ENCODE peak calls at places on chromosome 9, in six cellular contexts. T is upper lobe of left lung; E is cardiac muscle cell; W is CD4-positive, alpha-beta T cell; Q is AG04450; C is ovary. R is an unnamed sample.

GRCh38 chr9:36191290-36191645 is 547 bp downstream of the CLTA start:
- DNase-seq in T (no peak), E (peak), W (peak), Q (no peak), C (no peak), R (peak)

GRCh38 chr9:13279284-13280162 is at the start of gene MPDZ:
- DNase-seq in T (peak), E (peak), W (no peak), Q (no peak), C (peak), R (peak)

GRCh38 chr9:92650839-92651621 is 18.9 kb downstream of the IPPK start:
- DNase-seq in T (no peak), E (no peak), W (no peak), Q (no peak), C (peak), R (no peak)

GRCh38 chr9:99178912-99179872 is 42.5 kb downstream of the ALG2 start:
- DNase-seq in T (no peak), E (no peak), W (no peak), Q (no peak), C (no peak), R (no peak)

GRCh38 chr9:89440951-89441654 is 56.8 kb downstream of the SEMA4D start:
- DNase-seq in T (peak), E (no peak), W (no peak), Q (no peak), C (no peak), R (no peak)

GRCh38 chr9:126526218-126527108 is 87.3 kb upstream of the LMX1B start:
- DNase-seq in T (peak), E (no peak), W (no peak), Q (no peak), C (no peak), R (no peak)

GRCh38 chr9:136403915-136404800 is 4.2 kb upstream of the SNAPC4 start:
- DNase-seq in T (peak), E (no peak), W (no peak), Q (no peak), C (no peak), R (no peak)

GRCh38 chr9:20125721-20126120 is 336.9 kb upstream of the SLC24A2 start:
- DNase-seq in T (no peak), E (peak), W (no peak), Q (no peak), C (no peak), R (no peak)

GRCh38 chr9:77710965-77711657 is 63.0 kb upstream of the GNA14 start:
- DNase-seq in T (no peak), E (no peak), W (no peak), Q (no peak), C (no peak), R (no peak)

GRCh38 chr9:89116064-89116817 is 62.4 kb downstream of the SHC3 start:
- DNase-seq in T (no peak), E (no peak), W (no peak), Q (peak), C (no peak), R (no peak)

GRCh38 chr9:89864731-89865130 is 259.9 kb downstream of the GADD45G start:
- DNase-seq in T (no peak), E (no peak), W (no peak), Q (no peak), C (no peak), R (no peak)

GRCh38 chr9:134666801-134667200 is 25.2 kb downstream of the COL5A1 start:
- DNase-seq in T (no peak), E (no peak), W (no peak), Q (no peak), C (no peak), R (no peak)

GRCh38 chr9:120886490-120886967 is 9.5 kb upstream of the PHF19 start:
- DNase-seq in T (no peak), E (no peak), W (no peak), Q (no peak), C (no peak), R (no peak)

GRCh38 chr9:20032413-20033006 is 243.7 kb upstream of the SLC24A2 start:
- DNase-seq in T (no peak), E (no peak), W (no peak), Q (no peak), C (no peak), R (no peak)

GRCh38 chr9:93346240-93347112 is 105.0 kb upstream of the FAM120A start:
- DNase-seq in T (peak), E (peak), W (no peak), Q (no peak), C (no peak), R (peak)

GRCh38 chr9:125679597-125680189 is 27.3 kb downstream of the MAPKAP1 start:
- DNase-seq in T (no peak), E (no peak), W (no peak), Q (no peak), C (no peak), R (no peak)

GRCh38 chr9:105401651-105402050 is 46.2 kb upstream of the FSD1L start:
- DNase-seq in T (no peak), E (peak), W (no peak), Q (no peak), C (no peak), R (no peak)

GRCh38 chr9:35254237-35254636 is 92.4 kb downstream of the UNC13B start:
- DNase-seq in T (no peak), E (no peak), W (no peak), Q (no peak), C (no peak), R (no peak)

GRCh38 chr9:113995963-113996362 is 82.1 kb downstream of the AMBP start:
- DNase-seq in T (no peak), E (no peak), W (no peak), Q (no peak), C (no peak), R (no peak)

GRCh38 chr9:121281614-121282291 is 13.8 kb downstream of the GSN start:
- DNase-seq in T (peak), E (peak), W (no peak), Q (no peak), C (peak), R (no peak)

GRCh38 chr9:121765021-121765950 is 113.9 kb downstream of the DAB2IP start:
- DNase-seq in T (no peak), E (peak), W (no peak), Q (peak), C (peak), R (no peak)

GRCh38 chr9:16243798-16244197 is 626.7 kb downstream of the BNC2 start:
- DNase-seq in T (no peak), E (no peak), W (no peak), Q (no peak), C (no peak), R (no peak)

GRCh38 chr9:108041551-108041950 is 552.0 kb upstream of the KLF4 start:
- DNase-seq in T (no peak), E (no peak), W (no peak), Q (no peak), C (no peak), R (no peak)

GRCh38 chr9:132541966-132542830 is 40.2 kb upstream of the BARHL1 start:
- DNase-seq in T (no peak), E (no peak), W (no peak), Q (no peak), C (no peak), R (no peak)

GRCh38 chr9:124285903-124286291 is 28.1 kb downstream of the NEK6 start:
- DNase-seq in T (no peak), E (no peak), W (no peak), Q (peak), C (peak), R (no peak)

GRCh38 chr9:137310190-137311052 is 8.3 kb upstream of the NRARP start:
- DNase-seq in T (peak), E (no peak), W (no peak), Q (no peak), C (peak), R (no peak)

GRCh38 chr9:130227833-130228232 is 37.7 kb upstream of the HMCN2 start:
- DNase-seq in T (no peak), E (no peak), W (no peak), Q (no peak), C (no peak), R (no peak)

GRCh38 chr9:76658510-76659231 is 105.6 kb upstream of the PCA3 start:
- DNase-seq in T (peak), E (peak), W (no peak), Q (peak), C (no peak), R (no peak)

GRCh38 chr9:29822458-29822857 is 2249.2 kb upstream of the C9orf72 start:
- DNase-seq in T (no peak), E (no peak), W (no peak), Q (no peak), C (no peak), R (no peak)

GRCh38 chr9:134318481-134318891 is 7.8 kb upstream of the RXRA start:
- DNase-seq in T (peak), E (no peak), W (no peak), Q (no peak), C (peak), R (no peak)

GRCh38 chr9:7164440-7165349 is 406.9 kb downstream of the KDM4C start:
- DNase-seq in T (no peak), E (no peak), W (no peak), Q (no peak), C (no peak), R (no peak)

GRCh38 chr9:126495411-126496180 is 118.1 kb upstream of the LMX1B start:
- DNase-seq in T (no peak), E (no peak), W (no peak), Q (no peak), C (no peak), R (no peak)

GRCh38 chr9:17219261-17219660 is 84.4 kb downstream of the CNTLN start:
- DNase-seq in T (no peak), E (no peak), W (no peak), Q (no peak), C (no peak), R (no peak)

GRCh38 chr9:120792898-120793765 is at the start of gene FBXW2:
- DNase-seq in T (peak), E (peak), W (peak), Q (peak), C (peak), R (peak)

GRCh38 chr9:75712690-75713089 is 177.8 kb upstream of the PCSK5 start:
- DNase-seq in T (no peak), E (peak), W (no peak), Q (no peak), C (no peak), R (peak)

GRCh38 chr9:76717611-76718010 is 46.6 kb upstream of the PCA3 start:
- DNase-seq in T (no peak), E (no peak), W (no peak), Q (no peak), C (no peak), R (no peak)

GRCh38 chr9:104808030-104808614 is 44.2 kb downstream of the NIPSNAP3B start:
- DNase-seq in T (no peak), E (no peak), W (no peak), Q (no peak), C (peak), R (no peak)

GRCh38 chr9:19184144-19184917 is 46.2 kb upstream of the DENND4C start:
- DNase-seq in T (no peak), E (no peak), W (peak), Q (peak), C (peak), R (no peak)

DNA sequence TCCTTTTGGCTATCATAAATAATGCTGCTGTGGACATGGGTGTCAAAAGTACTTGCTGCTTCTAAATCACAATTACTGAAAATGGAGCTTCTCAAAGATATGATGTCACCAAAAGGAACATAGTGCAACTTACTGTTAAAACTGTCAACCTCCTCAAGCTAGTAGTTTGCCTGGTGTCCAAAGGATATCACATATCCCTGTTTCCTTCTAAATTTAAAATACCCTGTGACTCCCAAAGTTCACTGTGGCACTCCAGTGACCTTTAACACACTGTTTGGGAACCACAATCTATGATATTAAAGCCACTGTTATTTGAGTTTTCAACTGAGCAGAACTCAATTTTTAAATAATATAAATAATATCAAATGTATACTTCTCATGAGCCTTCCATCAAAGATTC is 18.2 kb downstream of the GLIS3 start:
- DNase-seq in T (no peak), E (no peak), W (no peak), Q (no peak), C (no peak), R (no peak)
- TF ChIP-seq CTCF in T (no peak), E (no peak), W (no peak), Q (no peak), C (no peak), R (no peak)

GRCh38 chr9:14542071-14542470 is 151.2 kb downstream of the ZDHHC21 start:
- DNase-seq in T (no peak), E (no peak), W (no peak), Q (no peak), C (no peak), R (no peak)

GRCh38 chr9:14546693-14547092 is 146.5 kb downstream of the ZDHHC21 start:
- DNase-seq in T (peak), E (no peak), W (no peak), Q (no peak), C (no peak), R (no peak)

DNA sequence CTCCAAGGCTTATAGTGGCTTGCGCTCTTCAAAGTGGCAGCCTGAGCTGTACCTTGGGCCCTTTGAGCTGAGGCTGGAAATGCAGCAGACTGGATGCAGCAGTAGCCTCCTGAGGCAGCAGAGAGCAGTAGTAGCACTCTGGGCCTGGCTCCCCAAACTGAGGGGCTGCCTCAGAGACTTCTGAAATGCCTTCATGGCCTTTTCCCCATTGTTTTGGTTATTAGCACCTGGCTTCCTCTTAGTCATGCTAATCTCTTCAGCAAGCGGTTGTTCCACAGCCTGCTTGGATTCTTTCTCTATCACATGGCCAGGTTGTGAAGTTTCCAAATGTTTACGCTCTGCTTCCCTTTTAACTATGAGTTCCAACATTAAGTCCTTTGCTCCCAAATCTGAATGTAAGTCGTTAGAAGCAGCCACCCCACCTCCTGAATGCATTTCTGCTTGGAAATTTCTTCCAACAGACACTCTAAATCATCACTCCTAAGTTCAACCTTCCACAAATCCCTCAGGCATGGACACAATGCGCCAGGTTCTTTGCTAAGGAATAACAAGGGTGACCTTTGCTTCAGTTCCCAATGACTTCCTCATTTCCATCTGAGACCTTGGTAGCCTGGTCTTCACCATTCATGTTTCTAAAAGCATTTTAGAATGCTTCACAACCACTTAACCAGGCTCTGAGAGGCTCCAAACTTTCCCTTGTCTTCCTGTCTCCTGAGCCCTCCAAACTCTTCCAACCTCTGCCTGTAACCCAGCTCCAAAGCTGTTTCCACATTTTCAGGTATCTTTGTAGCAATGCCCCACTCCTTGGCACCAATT is 145.8 kb downstream of the ZDHHC21 start:
- DNase-seq in T (no peak), E (no peak), W (no peak), Q (no peak), C (no peak), R (no peak)
- TF ChIP-seq CTCF in T (no peak), E (no peak), W (no peak), Q (no peak), C (no peak), R (no peak)

GRCh38 chr9:128787583-128788156 is 617 bp downstream of the TBC1D13 start:
- DNase-seq in T (no peak), E (peak), W (no peak), Q (no peak), C (no peak), R (no peak)

GRCh38 chr9:128790536-128790935 is 3.5 kb downstream of the TBC1D13 start:
- DNase-seq in T (no peak), E (no peak), W (no peak), Q (no peak), C (no peak), R (no peak)

GRCh38 chr9:128788445-128788844 is 1.4 kb downstream of the TBC1D13 start:
- DNase-seq in T (no peak), E (no peak), W (no peak), Q (no peak), C (no peak), R (no peak)

GRCh38 chr9:128792978-128793686 is 6.1 kb downstream of the TBC1D13 start:
- DNase-seq in T (no peak), E (no peak), W (no peak), Q (no peak), C (no peak), R (no peak)

GRCh38 chr9:128792134-128792533 is 5.1 kb downstream of the TBC1D13 start:
- DNase-seq in T (no peak), E (no peak), W (no peak), Q (no peak), C (no peak), R (no peak)
- TF ChIP-seq CTCF in T (no peak), E (no peak), W (no peak), Q (no peak), C (no peak), R (no peak)

GRCh38 chr9:26770821-26771220 is 121.8 kb downstream of the CAAP1 start:
- DNase-seq in T (no peak), E (no peak), W (no peak), Q (no peak), C (no peak), R (no peak)
- TF ChIP-seq CTCF in T (no peak), E (no peak), W (no peak), Q (no peak), C (no peak), R (no peak)

GRCh38 chr9:100351508-100351907 is 1.2 kb downstream of the TEX10 start:
- DNase-seq in T (no peak), E (no peak), W (no peak), Q (no peak), C (no peak), R (no peak)

GRCh38 chr9:100355561-100355960 is 2.8 kb upstream of the TEX10 start:
- DNase-seq in T (no peak), E (no peak), W (no peak), Q (no peak), C (no peak), R (no peak)

GRCh38 chr9:100352727-100353505 is at the start of gene TEX10:
- DNase-seq in T (peak), E (peak), W (peak), Q (peak), C (peak), R (peak)

GRCh38 chr9:100352201-100352726 is 478 bp downstream of the TEX10 start:
- DNase-seq in T (no peak), E (peak), W (no peak), Q (no peak), C (no peak), R (peak)

GRCh38 chr9:100354121-100354800 is 1.5 kb upstream of the TEX10 start:
- DNase-seq in T (no peak), E (no peak), W (no peak), Q (no peak), C (no peak), R (no peak)
- TF ChIP-seq CTCF in T (no peak), E (no peak), W (no peak), Q (no peak), C (no peak), R (no peak)

DNA sequence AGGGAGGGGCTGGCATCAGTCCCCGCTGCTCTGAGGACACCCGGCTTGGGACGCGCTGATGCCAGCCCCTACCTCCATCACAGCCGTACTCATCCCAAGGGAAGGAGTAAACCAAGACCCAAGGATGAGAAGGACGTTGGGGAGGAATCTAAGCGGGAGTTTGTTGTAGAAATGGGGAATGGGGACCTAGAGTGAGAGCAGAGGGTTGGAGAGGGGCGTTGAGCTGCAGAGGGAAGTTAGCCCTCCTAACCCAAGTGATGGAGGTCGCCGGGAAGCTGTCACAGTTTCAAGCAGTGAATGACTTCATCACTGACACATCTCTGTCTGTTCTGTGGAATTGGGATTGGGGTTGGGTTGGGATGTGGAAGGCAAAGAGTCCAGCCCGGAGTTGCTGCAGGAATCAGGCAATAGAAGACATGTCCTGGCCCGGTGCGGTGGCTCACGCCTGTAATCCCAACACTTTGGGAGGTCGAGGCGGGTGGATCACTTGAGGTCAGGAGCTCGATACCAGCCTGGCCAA is 759 bp upstream of the SUSD1 start:
- DNase-seq in T (no peak), E (no peak), W (no peak), Q (no peak), C (no peak), R (no peak)
- TF ChIP-seq CTCF in T (no peak), E (no peak), W (no peak), Q (no peak), C (no peak), R (no peak)

GRCh38 chr9:72843525-72844439 is 109.1 kb downstream of the ALDH1A1 start:
- DNase-seq in T (no peak), E (no peak), W (no peak), Q (no peak), C (no peak), R (no peak)
- TF ChIP-seq CTCF in T (no peak), E (peak), W (no peak), Q (no peak), C (no peak), R (no peak)

R was measured in mesothelial cell of epicardium.